ENCODE peak calls at places on chromosomes 5 and 9, in four cellular contexts. T, P, W and Q are unnamed samples. For H3K4me1, the result is how much of the 10 kb centered on the place peaks cover.

GRCh38 chr9:78280982-78281668 is 15.8 kb upstream of the PSAT1 start:
- DNase-seq in T (peak), P (no peak), W (peak), Q (peak)

GRCh38 chr5:10111575-10111974 is 138.1 kb downstream of the ATPSCKMT start:
- DNase-seq in T (peak), P (peak), W (peak), Q (no peak)

GRCh38 chr5:106072208-106072607 is 1598.5 kb downstream of the EFNA5 start:
- DNase-seq in T (no peak), P (no peak), W (no peak), Q (no peak)

GRCh38 chr9:124635285-124635684 is 128.1 kb upstream of the NR5A1 start:
- DNase-seq in T (no peak), P (no peak), W (no peak), Q (no peak)

GRCh38 chr5:150230842-150231241 is 41.0 kb downstream of the SLC6A7 start:
- DNase-seq in T (no peak), P (no peak), W (no peak), Q (no peak)

GRCh38 chr9:10876333-10876732 is 263.5 kb upstream of the PTPRD start:
- DNase-seq in T (no peak), P (no peak), W (no peak), Q (no peak)

GRCh38 chr9:92655366-92655765 is 14.6 kb downstream of the IPPK start:
- DNase-seq in T (no peak), P (no peak), W (no peak), Q (no peak)

GRCh38 chr9:113578877-113579269 is 115.3 kb downstream of the RGS3 start:
- DNase-seq in T (peak), P (no peak), W (peak), Q (peak)

GRCh38 chr9:116142706-116143492 is 10.7 kb upstream of the PAPPA start:
- DNase-seq in T (no peak), P (no peak), W (no peak), Q (no peak)

GRCh38 chr5:1118231-1118698 is 6.4 kb upstream of the SLC12A7 start:
- DNase-seq in T (no peak), P (no peak), W (no peak), Q (no peak)

GRCh38 chr9:88179080-88179521 is 40.8 kb upstream of the SPATA31C2 start:
- DNase-seq in T (no peak), P (no peak), W (peak), Q (peak)

GRCh38 chr5:15346738-15347137 is 153.2 kb upstream of the FBXL7 start:
- DNase-seq in T (no peak), P (no peak), W (no peak), Q (no peak)

GRCh38 chr9:108612510-108612909 is 243.3 kb downstream of the ACTL7B start:
- DNase-seq in T (no peak), P (no peak), W (no peak), Q (no peak)

GRCh38 chr9:110337727-110338522 is at the start of gene TXNDC8:
- DNase-seq in T (peak), P (no peak), W (no peak), Q (no peak)

GRCh38 chr5:13704401-13704800 is 240.1 kb downstream of the DNAH5 start:
- DNase-seq in T (no peak), P (no peak), W (no peak), Q (no peak)

GRCh38 chr9:87547665-87548064 is 50.0 kb downstream of the DAPK1 start:
- DNase-seq in T (no peak), P (no peak), W (no peak), Q (no peak)

GRCh38 chr9:33211695-33212393 is 28.1 kb upstream of the SPINK4 start:
- DNase-seq in T (no peak), P (peak), W (peak), Q (no peak)

GRCh38 chr5:32044904-32045303 is 129.2 kb downstream of the GOLPH3 start:
- DNase-seq in T (peak), P (no peak), W (no peak), Q (no peak)

DNA sequence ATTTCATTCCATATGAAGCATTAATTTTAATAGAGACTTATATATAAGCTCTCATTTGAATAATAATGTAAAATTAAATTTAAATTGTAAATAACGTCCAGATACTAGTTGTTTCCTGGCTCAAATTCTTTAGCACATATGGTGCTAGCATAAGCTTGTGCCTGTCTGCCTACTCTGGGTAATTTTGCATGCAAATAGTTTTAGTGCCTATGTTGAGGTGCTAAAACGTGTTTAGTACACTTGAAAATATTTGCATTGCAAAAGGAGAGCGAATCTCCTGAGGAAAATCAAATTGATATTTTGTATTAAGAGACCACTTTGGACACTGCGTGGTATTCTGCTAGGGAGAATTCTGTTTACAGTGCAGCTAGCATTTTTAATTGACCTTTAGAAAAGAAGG is 149.8 kb upstream of the MPDZ start:
- DNase-seq in T (no peak), P (no peak), W (no peak), Q (no peak)
- H3K4me1 ChIP-seq in T (under half), P (under half), W (under half), Q (under half)

GRCh38 chr5:135245521-135246499 is 153.2 kb downstream of the MACROH2A1 start:
- DNase-seq in T (peak), P (no peak), W (no peak), Q (peak)
- H3K4me1 ChIP-seq in T (half or more), P (under half), W (half or more), Q (under half)

GRCh38 chr5:116655431-116655830 is 80.8 kb upstream of the SEMA6A start:
- DNase-seq in T (no peak), P (no peak), W (no peak), Q (no peak)
- H3K4me1 ChIP-seq in T (under half), P (half or more), W (under half), Q (under half)

GRCh38 chr9:34989946-34990635 is 546 bp downstream of the DNAJB5 start:
- DNase-seq in T (peak), P (peak), W (peak), Q (no peak)
- H3K4me1 ChIP-seq in T (half or more), P (under half), W (half or more), Q (under half)

DNA sequence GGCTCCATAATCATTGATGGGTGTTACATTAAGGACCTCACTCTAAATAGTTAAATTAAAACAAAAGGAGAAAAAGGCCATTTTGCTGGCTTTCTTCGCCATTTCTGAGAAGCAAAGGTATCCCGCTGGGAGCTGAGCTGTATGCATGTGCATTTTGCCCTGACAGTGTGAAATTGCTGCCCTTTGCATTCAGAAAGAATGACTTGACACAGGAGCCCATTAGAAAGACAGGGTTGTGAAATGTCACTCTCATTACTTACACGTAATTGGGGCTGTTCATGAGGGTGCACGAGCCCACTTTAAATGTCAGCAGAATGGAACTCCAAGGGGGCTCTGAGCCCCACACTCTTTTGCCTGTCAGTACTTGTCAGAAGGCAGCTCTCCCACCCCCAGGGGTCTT is 85.0 kb downstream of the SEMA4D start:
- DNase-seq in T (no peak), P (peak), W (no peak), Q (no peak)
- H3K4me1 ChIP-seq in T (under half), P (under half), W (under half), Q (under half)